ENCODE peak calls at places on chromosomes 7 and 10, in four cellular contexts. S, D, C and O are unnamed samples.

GRCh38 chr7:148664319-148664718 is 34.4 kb upstream of the CUL1 start:
- DNase-seq in S (peak), D (peak), C (no peak), O (no peak)

GRCh38 chr7:102983602-102984001 is 70.8 kb downstream of the LRRC17 start:
- DNase-seq in S (no peak), D (no peak), C (no peak), O (no peak)

GRCh38 chr10:131207584-131208532 is 103.7 kb downstream of the TCERG1L start:
- DNase-seq in S (no peak), D (no peak), C (no peak), O (no peak)

GRCh38 chr10:31426425-31426824 is 107.4 kb downstream of the ZEB1 start:
- DNase-seq in S (no peak), D (peak), C (no peak), O (no peak)

GRCh38 chr7:28811990-28812389 is 146.1 kb downstream of the TRIL start:
- DNase-seq in S (no peak), D (peak), C (no peak), O (no peak)

GRCh38 chr10:77784856-77785255 is 141.7 kb downstream of the DLG5 start:
- DNase-seq in S (no peak), D (peak), C (no peak), O (no peak)

GRCh38 chr7:43511029-43511428 is 71.9 kb upstream of the STK17A start:
- DNase-seq in S (no peak), D (no peak), C (no peak), O (no peak)

GRCh38 chr7:111763221-111763791 is 201.0 kb upstream of the IMMP2L start:
- DNase-seq in S (no peak), D (peak), C (no peak), O (no peak)

GRCh38 chr7:104552102-104552501 is 223.7 kb downstream of the LHFPL3 start:
- DNase-seq in S (no peak), D (peak), C (no peak), O (peak)

GRCh38 chr7:138886501-138886917 is 88.5 kb upstream of the ATP6V0A4 start:
- DNase-seq in S (no peak), D (peak), C (no peak), O (no peak)
- TF ChIP-seq CTCF in S (peak), D (peak), C (peak), O (no peak)

GRCh38 chr7:85851571-85852193 is 664.8 kb upstream of the SEMA3D start:
- DNase-seq in S (no peak), D (peak), C (no peak), O (no peak)
- TF ChIP-seq CTCF in S (peak), D (peak), C (peak), O (no peak)

DNA sequence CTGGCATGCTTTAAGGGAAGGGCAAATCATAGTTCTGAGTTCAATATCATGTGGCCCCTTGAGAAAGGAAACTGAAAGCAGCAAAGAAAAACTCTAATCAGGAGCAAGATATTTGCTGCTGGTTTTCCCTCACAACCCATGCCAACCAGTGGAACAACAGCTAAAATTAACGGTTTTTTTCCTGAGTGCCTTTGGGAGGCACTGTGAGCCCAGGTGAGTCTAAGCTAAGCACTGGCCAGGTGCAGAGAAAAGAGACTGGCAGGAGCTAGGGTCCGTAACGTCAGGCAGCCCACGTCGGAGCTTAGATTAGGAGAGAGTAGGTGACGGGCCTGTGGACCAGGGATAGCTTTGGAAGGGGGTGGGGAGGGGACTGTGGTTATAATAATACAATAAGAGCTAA is 97.7 kb upstream of the PALS2 start:
- DNase-seq in S (no peak), D (no peak), C (no peak), O (no peak)
- TF ChIP-seq CTCF in S (no peak), D (no peak), C (no peak), O (no peak)

GRCh38 chr10:125979976-125980375 is 83.6 kb downstream of the FANK1 start:
- DNase-seq in S (no peak), D (no peak), C (no peak), O (no peak)

GRCh38 chr10:125982256-125982948 is 86.0 kb downstream of the FANK1 start:
- DNase-seq in S (no peak), D (peak), C (no peak), O (no peak)

GRCh38 chr10:125983161-125983560 is 86.8 kb downstream of the FANK1 start:
- DNase-seq in S (no peak), D (peak), C (no peak), O (no peak)

GRCh38 chr10:125977206-125977605 is 80.8 kb downstream of the FANK1 start:
- DNase-seq in S (no peak), D (no peak), C (no peak), O (no peak)

GRCh38 chr10:125980521-125980920 is 84.2 kb downstream of the FANK1 start:
- DNase-seq in S (no peak), D (no peak), C (no peak), O (no peak)
- TF ChIP-seq CTCF in S (no peak), D (no peak), C (no peak), O (no peak)

DNA sequence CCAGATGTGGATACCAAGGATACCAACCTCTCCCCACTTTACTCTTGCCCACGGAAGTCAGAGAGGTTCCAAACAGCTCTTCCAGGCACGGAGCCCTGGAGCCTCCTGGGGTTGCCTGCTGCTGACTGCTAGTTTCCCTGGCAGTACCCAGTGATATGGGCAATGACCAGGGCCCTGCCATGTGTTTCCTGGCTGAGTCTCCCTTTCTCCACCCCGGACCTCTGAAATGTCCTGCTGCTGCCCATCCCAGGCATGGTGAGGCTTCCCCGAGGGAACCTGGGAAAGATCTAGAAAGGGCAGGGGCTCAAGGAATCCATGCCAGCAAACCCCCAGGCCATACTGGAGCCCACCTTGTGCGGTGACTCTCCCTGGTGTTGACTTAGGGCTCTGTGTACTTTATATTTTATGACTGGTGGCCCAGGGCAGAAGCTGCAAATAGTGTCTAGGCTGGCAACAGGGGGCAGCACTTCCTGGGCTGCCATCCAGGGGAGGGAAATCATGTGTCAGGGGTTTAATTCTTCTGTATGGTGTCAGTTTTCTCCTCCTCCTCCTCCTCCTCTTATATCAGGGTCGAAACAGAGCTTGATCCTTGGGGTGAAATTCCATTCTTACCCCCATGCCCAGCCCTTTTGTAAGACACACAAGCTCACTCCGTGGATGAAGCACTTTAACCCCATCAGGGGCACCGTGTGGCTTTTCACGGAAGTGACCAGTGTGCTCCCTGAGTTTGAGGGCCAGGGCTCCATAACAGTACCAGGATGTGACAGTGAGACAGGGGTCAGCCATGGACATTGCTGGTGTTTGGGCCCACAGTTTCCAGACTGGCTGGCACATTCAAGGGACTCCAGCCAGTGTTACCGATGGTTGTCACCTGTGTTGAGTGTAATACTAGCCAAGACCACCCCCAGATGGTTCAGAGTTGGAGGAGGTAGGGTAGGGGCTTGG is 62.4 kb upstream of the GDF10 start:
- DNase-seq in S (no peak), D (no peak), C (no peak), O (no peak)
- TF ChIP-seq CTCF in S (no peak), D (no peak), C (no peak), O (no peak)

DNA sequence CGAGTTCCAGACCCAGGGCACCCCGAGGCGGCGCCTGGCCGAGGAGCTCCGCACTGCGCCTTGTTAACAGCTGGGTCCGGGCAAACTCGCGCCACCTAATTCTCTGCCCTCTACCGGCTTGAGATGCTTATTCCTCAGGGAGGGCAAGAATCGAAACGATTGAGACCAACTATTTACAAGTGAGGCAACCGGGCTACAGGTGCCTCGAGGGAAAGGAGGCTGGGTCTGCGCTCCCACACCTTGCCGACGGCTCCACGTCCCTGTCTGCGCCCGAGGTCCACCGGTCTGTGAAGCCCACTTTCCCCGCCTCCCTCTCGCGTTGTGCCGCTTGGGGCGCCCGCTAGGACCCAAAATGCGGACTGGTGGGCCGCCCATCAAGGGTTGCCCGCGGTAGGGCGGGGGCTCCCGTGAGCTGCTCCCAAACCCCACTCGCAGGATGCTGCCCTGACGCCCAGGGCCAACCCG is 527 bp downstream of the AKR1B1 start:
- DNase-seq in S (peak), D (peak), C (peak), O (no peak)
- TF ChIP-seq CTCF in S (no peak), D (peak), C (peak), O (no peak)

DNA sequence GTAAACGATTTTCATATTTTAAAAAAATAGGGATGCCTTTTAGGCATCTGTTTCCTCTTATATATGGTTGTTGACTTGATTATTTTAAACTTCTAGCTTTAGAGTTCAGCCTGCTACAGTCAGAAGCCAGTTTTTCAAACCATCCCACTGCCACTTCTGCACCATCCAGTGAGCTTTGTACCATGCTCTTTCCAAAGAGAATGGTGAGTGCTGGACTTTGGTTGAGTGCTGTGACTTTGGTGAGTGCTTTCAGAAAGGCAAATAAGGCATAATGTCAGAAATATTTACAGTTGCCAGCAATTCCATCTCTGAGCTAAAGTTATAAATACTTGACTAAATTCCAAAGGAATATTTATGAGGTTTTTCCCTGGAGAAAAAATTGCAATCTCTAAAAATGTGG is 117.4 kb downstream of the IPMK start:
- DNase-seq in S (no peak), D (peak), C (no peak), O (no peak)
- TF ChIP-seq CTCF in S (no peak), D (no peak), C (no peak), O (no peak)